ENCODE peak calls at places on chromosomes 4 and X, in ten cellular contexts. Y, J, B, K, C, W, M, Q, E and X are unnamed samples.

GRCh38 chrX:28586891-28587635 is at the start of gene IL1RAPL1:
- DNase-seq in J (peak; percentile 4), E (peak; percentile 81), K (peak; percentile 78), W (no peak), Y (peak; percentile 75), Q (peak; percentile 41), M (no peak), B (no peak), C (no peak), X (peak; percentile 18)

GRCh38 chrX:150700107-150700506 is 6.9 kb downstream of the MTMR1 start:
- DNase-seq in M (no peak), B (no peak), E (no peak), J (no peak), W (no peak), Y (no peak), Q (no peak), K (no peak), C (no peak), X (no peak)

GRCh38 chrX:5876984-5877655 is 351.5 kb downstream of the NLGN4X start:
- DNase-seq in K (no peak), M (no peak), C (no peak), Y (no peak), J (no peak), E (no peak), Q (no peak), B (no peak), W (no peak), X (no peak)

GRCh38 chrX:38105216-38105725 is 98.9 kb downstream of the SYTL5 start:
- DNase-seq in Y (no peak), K (no peak), M (no peak), J (no peak), E (no peak), W (no peak), B (no peak), C (no peak), Q (no peak), X (no peak)

GRCh38 chrX:37302569-37302968 is 46.6 kb upstream of the PRRG1 start:
- DNase-seq in Y (peak; percentile 21), M (no peak), J (no peak), Q (no peak), E (peak; percentile 68), C (no peak), W (no peak), B (no peak), K (no peak), X (no peak)

GRCh38 chr4:8261851-8262535 is 7.6 kb upstream of the HTRA3 start:
- DNase-seq in E (peak; percentile 44), Q (no peak), J (no peak), W (peak; percentile 88), C (no peak), M (no peak), B (no peak), Y (no peak), K (peak; percentile 75), X (no peak)

GRCh38 chr4:38310446-38311043 is 350.3 kb downstream of the PTTG2 start:
- DNase-seq in J (no peak), C (no peak), Y (no peak), E (no peak), K (peak; percentile 51), M (no peak), B (no peak), W (no peak), Q (no peak), X (no peak)

GRCh38 chr4:74516321-74516720 is 71.4 kb downstream of the AREG start:
- DNase-seq in B (no peak), Q (no peak), W (no peak), C (no peak), J (no peak), M (no peak), E (peak; percentile 73), Y (peak; percentile 40), K (peak; percentile 51), X (no peak)

GRCh38 chr4:6495296-6495590 is 22.8 kb upstream of the PPP2R2C start:
- DNase-seq in M (no peak), B (peak; percentile 52), E (no peak), K (no peak), W (no peak), J (no peak), Q (no peak), Y (no peak), C (no peak), X (no peak)

GRCh38 chr4:71602271-71602890 is 181.5 kb downstream of the GC start:
- DNase-seq in C (no peak), Q (peak; percentile 43), E (no peak), K (peak; percentile 79), Y (no peak), M (no peak), B (no peak), W (no peak), J (no peak), X (no peak)

GRCh38 chr4:139556735-139557505 is 901 bp upstream of the SETD7 start:
- DNase-seq in Y (no peak), B (no peak), Q (no peak), C (peak; percentile 86), E (no peak), J (peak; percentile 69), W (peak; percentile 88), M (peak; percentile 82), K (no peak), X (no peak)

GRCh38 chr4:4474496-4474895 is 67.4 kb downstream of the STX18 start:
- DNase-seq in W (no peak), K (peak; percentile 29), C (no peak), J (no peak), M (no peak), B (no peak), Y (no peak), E (no peak), Q (no peak), X (no peak)

GRCh38 chrX:146614693-146615524 is 194.7 kb upstream of the CXorf51B start:
- DNase-seq in Q (no peak), J (no peak), K (no peak), Y (no peak), E (no peak), C (no peak), M (no peak), B (no peak), W (no peak), X (no peak)

GRCh38 chr4:68950033-68950432 is 1.6 kb downstream of the UGT2A3 start:
- DNase-seq in J (no peak), C (no peak), W (no peak), E (no peak), Y (no peak), K (no peak), Q (no peak), B (no peak), M (no peak), X (no peak)

GRCh38 chr4:68951806-68952585 is 392 bp upstream of the UGT2A3 start:
- DNase-seq in Q (no peak), M (no peak), B (no peak), J (no peak), C (no peak), K (no peak), E (no peak), W (no peak), Y (no peak), X (no peak)

GRCh38 chr4:68948985-68949384 is 2.6 kb downstream of the UGT2A3 start:
- DNase-seq in J (no peak), Y (no peak), K (no peak), Q (no peak), E (no peak), C (no peak), M (no peak), W (no peak), B (no peak), X (no peak)

GRCh38 chr4:68953056-68953455 is 1.5 kb upstream of the UGT2A3 start:
- DNase-seq in M (no peak), W (no peak), B (no peak), Q (no peak), K (no peak), J (no peak), C (no peak), E (no peak), Y (no peak), X (no peak)

GRCh38 chr4:68951078-68951805 is at the start of gene UGT2A3:
- DNase-seq in W (no peak), M (no peak), Y (no peak), B (no peak), Q (no peak), K (no peak), E (no peak), C (no peak), J (no peak), X (no peak)
- H3K4me3 ChIP-seq in W (no peak within 1 kb of the TSS), M (no peak within 1 kb of the TSS), Y (no peak within 1 kb of the TSS), B (no peak within 1 kb of the TSS), Q (no peak within 1 kb of the TSS), K (no peak within 1 kb of the TSS), E (no peak within 1 kb of the TSS), C (no peak within 1 kb of the TSS), J (no peak within 1 kb of the TSS), X (no peak within 1 kb of the TSS)

GRCh38 chrX:130084651-130085237 is 25.6 kb downstream of the ELF4 start:
- DNase-seq in K (no peak), C (no peak), Y (no peak), Q (no peak), W (no peak), M (no peak), J (no peak), E (no peak), B (no peak), X (no peak)
- H3K4me3 ChIP-seq in K (no peak overlapping the region), C (no peak overlapping the region), Y (no peak overlapping the region), Q (no peak overlapping the region), W (no peak overlapping the region), M (no peak overlapping the region), J (no peak overlapping the region), E (no peak overlapping the region), B (no peak overlapping the region), X (no peak overlapping the region)

GRCh38 chr4:45987858-45988257 is 136.0 kb downstream of the GABRG1 start:
- DNase-seq in C (no peak), W (no peak), E (no peak), J (no peak), Q (no peak), M (no peak), B (no peak), K (no peak), Y (no peak), X (no peak)

GRCh38 chr4:45989775-45990174 is 134.1 kb downstream of the GABRG1 start:
- DNase-seq in Q (no peak), W (no peak), Y (no peak), C (no peak), B (no peak), J (no peak), E (no peak), M (no peak), K (no peak), X (no peak)

GRCh38 chr4:45985038-45985437 is 138.8 kb downstream of the GABRG1 start:
- DNase-seq in E (no peak), Y (no peak), B (no peak), K (no peak), M (no peak), J (no peak), C (no peak), Q (no peak), W (no peak), X (no peak)
- H3K4me3 ChIP-seq in E (no peak overlapping the region), Y (no peak overlapping the region), B (no peak overlapping the region), K (no peak overlapping the region), M (no peak overlapping the region), J (no peak overlapping the region), C (no peak overlapping the region), Q (no peak overlapping the region), W (no peak overlapping the region), X (no peak overlapping the region)

DNA sequence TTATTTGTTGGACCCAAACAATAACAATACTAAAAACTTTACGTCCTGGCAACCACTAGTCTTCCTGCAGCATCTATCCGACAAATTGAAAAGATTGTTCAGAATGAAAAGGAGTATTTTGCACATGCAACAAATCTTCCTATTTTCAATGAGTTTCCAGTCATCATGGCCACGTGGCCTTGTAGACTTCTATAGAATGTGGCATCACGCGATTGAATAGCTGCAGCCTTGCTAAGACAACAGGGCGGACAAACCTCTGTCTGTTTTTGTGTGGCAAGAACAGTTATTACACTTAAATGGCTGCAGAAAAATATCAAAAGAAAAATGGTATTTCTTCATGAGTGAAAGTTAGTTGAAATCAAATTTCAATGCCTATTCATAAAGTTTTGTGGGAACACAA is 297.9 kb upstream of the LCORL start:
- DNase-seq in K (no peak), E (no peak), W (no peak), Y (no peak), J (no peak), M (no peak), Q (no peak), B (no peak), C (no peak), X (no peak)
- H3K4me3 ChIP-seq in K (no peak overlapping the region), E (no peak overlapping the region), W (no peak overlapping the region), Y (no peak overlapping the region), J (no peak overlapping the region), M (no peak overlapping the region), Q (no peak overlapping the region), B (no peak overlapping the region), C (no peak overlapping the region), X (no peak overlapping the region)